ENCODE peak calls at places on chromosomes 2 and 18, in ten cellular contexts. O is endothelial cell of umbilical vein, Z is HCT116, C is K562, G is keratinocyte, P is GM23248, Q is hepatocyte, E is neural progenitor cell, U is MM.1S, N is fibroblast of lung. I is an unnamed sample.

GRCh38 chr2:239300871-239301742 is 99.7 kb downstream of the HDAC4 start:
- DNase-seq in O (no peak), Z (no peak), C (no peak), G (no peak), P (no peak), Q (no peak), E (no peak), U (no peak), N (no peak), I (no peak)

GRCh38 chr2:39535606-39536185 is 98.6 kb upstream of the MAP4K3 start:
- DNase-seq in O (no peak), Z (no peak), C (no peak), G (no peak), P (no peak), Q (no peak), E (no peak), U (no peak), N (no peak), I (no peak)

GRCh38 chr2:120395221-120395620 is 49.3 kb downstream of the INHBB start:
- DNase-seq in O (no peak), Z (no peak), C (no peak), G (no peak), P (no peak), Q (no peak), E (no peak), U (no peak), N (no peak), I (no peak)

GRCh38 chr18:33282709-33283333 is 157.7 kb downstream of the CCDC178 start:
- DNase-seq in O (no peak), Z (no peak), C (no peak), G (no peak), P (no peak), Q (no peak), E (no peak), U (no peak), N (no peak), I (peak; percentile 1)

GRCh38 chr2:77521931-77522470 is at the start of gene LRRTM4:
- DNase-seq in O (no peak), Z (no peak), C (no peak), G (no peak), P (no peak), Q (peak; percentile 47), E (peak; percentile 72), U (no peak), N (peak; percentile 36), I (peak; percentile 63)

GRCh38 chr2:199446996-199447395 is 10.7 kb downstream of the SATB2 start:
- DNase-seq in O (no peak), Z (no peak), C (no peak), G (no peak), P (no peak), Q (no peak), E (no peak), U (no peak), N (no peak), I (no peak)

GRCh38 chr2:180184506-180184905 is 177.4 kb upstream of the CWC22 start:
- DNase-seq in O (no peak), Z (no peak), C (no peak), G (peak; percentile 66), P (peak; percentile 80), Q (no peak), E (no peak), U (no peak), N (peak; percentile 87), I (no peak)

GRCh38 chr18:13456736-13457271 is 238.2 kb downstream of the LDLRAD4 start:
- DNase-seq in O (peak; percentile 35), Z (no peak), C (no peak), G (no peak), P (no peak), Q (no peak), E (no peak), U (no peak), N (no peak), I (no peak)

GRCh38 chr18:60075477-60075876 is 175.7 kb downstream of the PMAIP1 start:
- DNase-seq in O (no peak), Z (no peak), C (no peak), G (no peak), P (no peak), Q (no peak), E (no peak), U (no peak), N (no peak), I (no peak)

DNA sequence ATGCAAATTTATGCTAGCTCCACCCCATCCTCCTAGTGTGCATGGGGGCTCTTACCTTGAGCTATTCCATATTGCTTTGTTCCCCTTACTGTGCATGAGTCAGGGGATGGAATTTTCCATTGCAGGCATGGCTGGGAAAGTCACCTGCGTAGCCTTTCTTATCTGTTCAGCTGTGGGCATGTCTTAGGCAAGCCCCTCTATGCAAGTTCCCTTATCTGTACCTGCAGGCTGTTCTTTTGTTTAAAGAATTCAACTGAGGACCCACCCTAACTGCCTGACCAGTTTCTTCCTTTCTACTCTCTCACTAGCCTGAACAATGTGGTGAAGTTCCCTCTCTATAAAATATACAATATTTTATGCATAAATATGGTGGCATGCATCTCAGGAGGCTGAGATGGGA is 54.2 kb upstream of the CDCA7 start:
- DNase-seq in O (no peak), Z (no peak), C (peak; percentile 69), G (no peak), P (no peak), Q (peak; percentile 18), E (no peak), U (no peak), N (no peak), I (no peak)
- H3K9me3 ChIP-seq in O (peaks cover 3% of the 10 kb centered on the region), Z (peaks cover 14% of the 10 kb centered on the region), C (peaks cover 32% of the 10 kb centered on the region), G (peaks cover 15% of the 10 kb centered on the region), P (no peaks in the 10 kb centered on the region), Q (peaks cover 17% of the 10 kb centered on the region), E (peaks cover 20% of the 10 kb centered on the region), U (no peaks in the 10 kb centered on the region), N (no peaks in the 10 kb centered on the region), I (peaks cover 20% of the 10 kb centered on the region)

GRCh38 chr2:60534034-60534393 is 19.4 kb downstream of the BCL11A start:
- DNase-seq in O (no peak), Z (no peak), C (no peak), G (no peak), P (no peak), Q (no peak), E (no peak), U (no peak), N (no peak), I (no peak)
- H3K27ac ChIP-seq in O (no peak overlapping the region), Z (no peak overlapping the region), C (no peak overlapping the region), G (peak overlapping the region; percentile 13), P (no peak overlapping the region), Q (peak overlapping the region; percentile 82), E (no peak overlapping the region), U (no peak overlapping the region), N (no peak overlapping the region), I (no peak overlapping the region)

DNA sequence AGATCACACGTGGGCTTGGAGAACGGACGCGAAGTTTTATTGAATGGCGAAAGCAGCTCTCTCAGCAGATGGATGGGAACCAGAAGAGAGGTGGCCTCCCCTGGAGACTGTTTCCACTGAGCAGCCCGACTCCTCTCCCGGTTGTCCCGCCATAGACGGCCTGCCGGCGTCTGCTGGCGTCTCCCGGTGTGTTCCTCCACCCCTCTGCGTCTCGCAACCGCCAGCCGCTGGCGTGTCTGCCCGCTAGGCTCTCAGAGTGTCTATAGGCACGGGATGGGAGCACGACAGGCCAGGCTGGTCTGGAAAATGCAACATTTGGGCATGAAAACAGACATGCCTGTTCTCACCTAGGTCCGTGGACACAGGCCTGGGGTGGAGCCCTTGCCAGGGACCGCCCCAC is 366.7 kb upstream of the SOX11 start:
- DNase-seq in O (no peak), Z (no peak), C (no peak), G (no peak), P (no peak), Q (no peak), E (no peak), U (no peak), N (no peak), I (no peak)
- TF ChIP-seq EZH2 in O (no peak), Z (no peak), C (no peak), G (no peak), P (no peak), Q (no peak), E (no peak), U (no peak), N (no peak), I (no peak)

DNA sequence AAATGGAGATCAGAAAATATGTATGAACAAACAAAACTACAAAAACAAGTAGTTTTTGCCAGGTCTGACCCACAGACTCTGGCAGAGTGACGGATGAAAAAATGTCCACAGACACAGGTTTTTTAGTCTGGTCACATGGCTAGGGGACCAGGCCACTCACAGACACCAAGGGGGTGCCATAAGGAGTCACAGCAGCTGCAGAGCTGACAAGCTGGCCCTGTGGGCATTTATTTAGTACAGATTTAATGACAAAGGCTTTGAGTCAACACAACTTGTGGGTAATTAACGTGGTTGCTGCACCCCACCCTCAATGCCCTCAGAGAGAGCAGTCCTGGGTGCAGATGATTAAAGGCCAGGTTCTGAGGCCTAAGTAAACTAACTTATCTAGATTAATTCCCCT is 76.0 kb downstream of the SH3YL1 start:
- DNase-seq in O (no peak), Z (no peak), C (no peak), G (no peak), P (no peak), Q (no peak), E (no peak), U (no peak), N (no peak), I (no peak)
- H3K9me3 ChIP-seq in O (peaks cover 5% of the 10 kb centered on the region), Z (peaks cover 4% of the 10 kb centered on the region), C (no peaks in the 10 kb centered on the region), G (no peaks in the 10 kb centered on the region), P (no peaks in the 10 kb centered on the region), Q (peaks cover 5% of the 10 kb centered on the region), E (peaks cover 14% of the 10 kb centered on the region), U (peaks cover 4% of the 10 kb centered on the region), N (no peaks in the 10 kb centered on the region), I (peaks cover 12% of the 10 kb centered on the region)

DNA sequence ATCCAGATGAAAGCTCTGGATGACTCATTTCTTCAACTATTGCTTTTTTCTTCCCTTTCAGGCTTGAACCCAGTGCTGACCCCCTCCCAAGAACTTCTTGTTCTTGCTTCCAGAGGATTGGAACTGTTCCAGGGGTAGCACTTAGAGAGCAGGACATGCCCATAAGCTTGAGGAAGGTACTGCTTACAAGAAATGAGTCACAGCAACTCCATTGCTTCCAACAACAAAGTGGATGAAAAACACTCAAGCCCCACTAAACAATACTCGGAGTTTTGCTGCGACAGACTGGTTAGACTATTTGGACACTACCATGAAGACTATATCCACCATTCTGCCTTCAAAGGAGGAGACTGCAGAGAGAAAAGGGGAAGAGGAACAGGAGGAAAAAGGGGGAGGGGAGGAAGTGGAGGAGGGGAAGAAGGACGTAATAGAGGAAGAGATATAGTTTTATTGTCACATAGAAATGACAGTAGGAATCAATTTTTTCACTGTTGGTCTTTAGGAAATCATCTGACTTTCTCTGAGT is 1.6 kb upstream of the EPC2 start:
- DNase-seq in O (peak; percentile 91), Z (peak; percentile 65), C (peak; percentile 67), G (no peak), P (no peak), Q (peak; percentile 39), E (no peak), U (no peak), N (peak; percentile 94), I (no peak)
- H3K27ac ChIP-seq in O (peak overlapping the region; percentile 64), Z (peak overlapping the region; percentile 29), C (no peak overlapping the region), G (no peak overlapping the region), P (no peak overlapping the region), Q (peak overlapping the region; percentile 6), E (no peak overlapping the region), U (no peak overlapping the region), N (no peak overlapping the region), I (no peak overlapping the region)